ENCODE peak calls at places on chromosome 3, in four cellular contexts. W is osteocyte, P is ELR, V is H9. D is an unnamed sample.

GRCh38 chr3:172749201-172749965 is 1.1 kb upstream of the ECT2 start:
- DNase-seq in W (no peak), P (peak), V (no peak), D (peak)

GRCh38 chr3:51385621-51386091 is 565 bp downstream of the MANF start:
- DNase-seq in W (no peak), P (peak), V (no peak), D (peak)

GRCh38 chr3:145865329-145865904 is 295.6 kb downstream of the PLOD2 start:
- DNase-seq in W (no peak), P (no peak), V (no peak), D (no peak)

GRCh38 chr3:161423911-161424522 is 52.7 kb upstream of the SPTSSB start:
- DNase-seq in W (no peak), P (peak), V (no peak), D (peak)

GRCh38 chr3:117399311-117400068 is 689.9 kb downstream of the TUSC7 start:
- DNase-seq in W (no peak), P (no peak), V (peak), D (no peak)

GRCh38 chr3:126835472-126836219 is 131.6 kb downstream of the CHCHD6 start:
- DNase-seq in W (peak), P (peak), V (no peak), D (peak)

GRCh38 chr3:51684971-51685751 is 14.1 kb downstream of the TEX264 start:
- DNase-seq in W (no peak), P (no peak), V (no peak), D (no peak)

GRCh38 chr3:137165117-137165806 is 207.5 kb downstream of the IL20RB start:
- DNase-seq in W (no peak), P (peak), V (no peak), D (peak)

GRCh38 chr3:156256256-156256655 is 135.9 kb downstream of the KCNAB1 start:
- DNase-seq in W (no peak), P (no peak), V (no peak), D (peak)

GRCh38 chr3:122989856-122990575 is 37.5 kb downstream of the SEMA5B start:
- DNase-seq in W (no peak), P (no peak), V (no peak), D (no peak)

GRCh38 chr3:183498634-183499033 is 56.9 kb downstream of the KLHL6 start:
- DNase-seq in W (no peak), P (no peak), V (no peak), D (no peak)

GRCh38 chr3:17514597-17514996 is 227.8 kb downstream of the TBC1D5 start:
- DNase-seq in W (no peak), P (no peak), V (no peak), D (no peak)

GRCh38 chr3:172596394-172596706 is 73.1 kb upstream of the TNFSF10 start:
- DNase-seq in W (no peak), P (no peak), V (no peak), D (no peak)

GRCh38 chr3:127044996-127045395 is 62.1 kb downstream of the PLXNA1 start:
- DNase-seq in W (no peak), P (peak), V (peak), D (peak)

GRCh38 chr3:196179380-196180308 is 31.6 kb downstream of the ZDHHC19 start:
- DNase-seq in W (no peak), P (peak), V (peak), D (peak)

GRCh38 chr3:127757979-127758378 is 64.3 kb downstream of the MGLL start:
- DNase-seq in W (no peak), P (no peak), V (no peak), D (no peak)

GRCh38 chr3:89049119-89049518 is 58.3 kb upstream of the EPHA3 start:
- DNase-seq in W (no peak), P (peak), V (peak), D (no peak)

GRCh38 chr3:179880868-179881267 is 155.9 kb downstream of the PEX5L start:
- DNase-seq in W (no peak), P (no peak), V (no peak), D (no peak)

GRCh38 chr3:188330138-188330537 is 176.2 kb downstream of the LPP start:
- DNase-seq in W (no peak), P (no peak), V (no peak), D (no peak)

GRCh38 chr3:13655074-13655913 is 106.4 kb downstream of the FBLN2 start:
- DNase-seq in W (peak), P (peak), V (peak), D (no peak)

GRCh38 chr3:94896994-94897393 is 834.1 kb downstream of the NSUN3 start:
- DNase-seq in W (no peak), P (no peak), V (no peak), D (no peak)

GRCh38 chr3:72386322-72386721 is 461.9 kb downstream of the SHQ1 start:
- DNase-seq in W (no peak), P (no peak), V (no peak), D (no peak)

GRCh38 chr3:44198265-44198956 is 43.3 kb upstream of the TOPAZ1 start:
- DNase-seq in W (no peak), P (peak), V (peak), D (peak)

GRCh38 chr3:141250828-141251227 is 19.2 kb downstream of the PXYLP1 start:
- DNase-seq in W (no peak), P (peak), V (no peak), D (peak)

GRCh38 chr3:143825513-143825912 is 22.8 kb downstream of the SLC9A9 start:
- DNase-seq in W (no peak), P (no peak), V (no peak), D (no peak)

GRCh38 chr3:151843275-151843674 is 29.4 kb downstream of the AADAC start:
- DNase-seq in W (no peak), P (no peak), V (no peak), D (no peak)

GRCh38 chr3:186506846-186507245 is 37.3 kb downstream of the CRYGS start:
- DNase-seq in W (no peak), P (no peak), V (no peak), D (no peak)

GRCh38 chr3:9826815-9827574 is 16.8 kb downstream of the RPUSD3 start:
- DNase-seq in W (no peak), P (peak), V (peak), D (no peak)

GRCh38 chr3:15440891-15441290 is 13.5 kb downstream of the EAF1 start:
- DNase-seq in W (peak), P (peak), V (no peak), D (no peak)

GRCh38 chr3:29356062-29356461 is 75.2 kb downstream of the RBMS3 start:
- DNase-seq in W (no peak), P (no peak), V (no peak), D (no peak)

GRCh38 chr3:108159128-108159527 is 63.1 kb downstream of the IFT57 start:
- DNase-seq in W (no peak), P (peak), V (no peak), D (peak)

GRCh38 chr3:129627350-129628168 is 21.1 kb upstream of the PLXND1 start:
- DNase-seq in W (peak), P (peak), V (peak), D (peak)

GRCh38 chr3:98732239-98733054 is 30.7 kb upstream of the ST3GAL6 start:
- DNase-seq in W (peak), P (peak), V (peak), D (peak)

GRCh38 chr3:158768881-158769518 is 32.9 kb upstream of the MFSD1 start:
- DNase-seq in W (no peak), P (peak), V (no peak), D (peak)

D was measured in M059J.